ENCODE peak calls at places on chromosome 9, in four cellular contexts. M is brain microvascular endothelial cell, V is mammary epithelial cell, Z is cardiac fibroblast. F is an unnamed sample.

GRCh38 chr9:71632771-71633170 is 135.5 kb downstream of the CEMIP2 start:
- DNase-seq in M (no peak), V (no peak), Z (no peak), F (no peak)

GRCh38 chr9:137049544-137050449 is 3.8 kb upstream of the NPDC1 start:
- DNase-seq in M (no peak), V (no peak), Z (peak; percentile 46), F (peak; percentile 84)

GRCh38 chr9:135340726-135341475 is 138.7 kb upstream of the PPP1R26 start:
- DNase-seq in M (no peak), V (no peak), Z (no peak), F (no peak)

GRCh38 chr9:136016221-136016881 is 55.2 kb upstream of the UBAC1 start:
- DNase-seq in M (no peak), V (no peak), Z (no peak), F (no peak)

GRCh38 chr9:69145148-69145547 is 28.9 kb upstream of the TJP2 start:
- DNase-seq in M (no peak), V (no peak), Z (no peak), F (no peak)

GRCh38 chr9:100011062-100011681 is 87.6 kb downstream of the ERP44 start:
- DNase-seq in M (peak; percentile 24), V (peak; percentile 29), Z (peak; percentile 82), F (peak; percentile 47)

GRCh38 chr9:88344013-88344412 is 44.2 kb upstream of the SPIN1 start:
- DNase-seq in M (no peak), V (no peak), Z (no peak), F (no peak)

GRCh38 chr9:126677188-126678084 is 63.7 kb downstream of the LMX1B start:
- DNase-seq in M (no peak), V (no peak), Z (no peak), F (no peak)

GRCh38 chr9:6632516-6633328 is 12.8 kb downstream of the GLDC start:
- DNase-seq in M (no peak), V (no peak), Z (no peak), F (peak; percentile 86)

GRCh38 chr9:31321686-31322085 is 1062.8 kb upstream of the ACO1 start:
- DNase-seq in M (no peak), V (no peak), Z (no peak), F (no peak)

GRCh38 chr9:93664549-93665120 is 88.3 kb downstream of the PHF2 start:
- DNase-seq in M (no peak), V (no peak), Z (no peak), F (no peak)

GRCh38 chr9:117936185-117936758 is 232.1 kb downstream of the TLR4 start:
- DNase-seq in M (no peak), V (no peak), Z (no peak), F (no peak)

GRCh38 chr9:110255064-110255416 is 1.3 kb downstream of the TXN start:
- DNase-seq in M (no peak), V (no peak), Z (no peak), F (no peak)

GRCh38 chr9:70830618-70831017 is 290.8 kb downstream of the TRPM3 start:
- DNase-seq in M (no peak), V (no peak), Z (peak; percentile 9), F (no peak)

GRCh38 chr9:69326261-69326660 is 1.2 kb downstream of the ENTREP1 start:
- DNase-seq in M (no peak), V (no peak), Z (no peak), F (no peak)

GRCh38 chr9:88224938-88225337 is 86.7 kb upstream of the SPATA31C2 start:
- DNase-seq in M (no peak), V (no peak), Z (no peak), F (no peak)

GRCh38 chr9:69279730-69280127 is 45.3 kb upstream of the ENTREP1 start:
- DNase-seq in M (no peak), V (no peak), Z (no peak), F (no peak)

GRCh38 chr9:84371737-84372136 is 31.2 kb upstream of the SLC28A3 start:
- DNase-seq in M (peak; percentile 84), V (peak; percentile 89), Z (peak; percentile 96), F (no peak)

GRCh38 chr9:131296452-131296851 is 6.9 kb downstream of the PLPP7 start:
- DNase-seq in M (no peak), V (no peak), Z (no peak), F (no peak)

GRCh38 chr9:135330685-135331590 is 148.6 kb upstream of the PPP1R26 start:
- DNase-seq in M (no peak), V (no peak), Z (no peak), F (no peak)

GRCh38 chr9:113737414-113738271 is 138.5 kb upstream of the ZNF618 start:
- DNase-seq in M (peak; percentile 63), V (peak; percentile 57), Z (peak; percentile 80), F (peak; percentile 44)

GRCh38 chr9:89435315-89435823 is 62.5 kb downstream of the SEMA4D start:
- DNase-seq in M (no peak), V (peak; percentile 8), Z (no peak), F (no peak)

GRCh38 chr9:86353591-86354047 is 591 bp downstream of the TUT7 start:
- DNase-seq in M (no peak), V (peak; percentile 62), Z (no peak), F (peak; percentile 27)

GRCh38 chr9:121885345-121885901 is 207.7 kb downstream of the TTLL11 start:
- DNase-seq in M (peak; percentile 62), V (no peak), Z (no peak), F (no peak)

GRCh38 chr9:137156567-137157375 is 13.1 kb downstream of the LRRC26 start:
- DNase-seq in M (peak; percentile 4), V (no peak), Z (peak; percentile 58), F (peak; percentile 83)

GRCh38 chr9:113446323-113446740 is 17.2 kb upstream of the RGS3 start:
- DNase-seq in M (no peak), V (peak; percentile 24), Z (peak; percentile 71), F (peak; percentile 81)

GRCh38 chr9:22136446-22137140 is 127.5 kb upstream of the CDKN2B start:
- DNase-seq in M (peak; percentile 93), V (peak; percentile 70), Z (peak; percentile 80), F (no peak)

GRCh38 chr9:94139672-94140417 is 55.6 kb downstream of the PTPDC1 start:
- DNase-seq in M (peak; percentile 96), V (peak; percentile 84), Z (peak; percentile 98), F (no peak)

GRCh38 chr9:114312513-114312875 is 10.4 kb upstream of the ORM1 start:
- DNase-seq in M (no peak), V (no peak), Z (no peak), F (no peak)

GRCh38 chr9:20623021-20623747 is 885 bp upstream of the MLLT3 start:
- DNase-seq in M (peak; percentile 14), V (peak; percentile 47), Z (no peak), F (no peak)

GRCh38 chr9:122519376-122519775 is 435 bp downstream of the OR1J4 start:
- DNase-seq in M (no peak), V (no peak), Z (no peak), F (no peak)

GRCh38 chr9:110895141-110895912 is 142.9 kb downstream of the LPAR1 start:
- DNase-seq in M (no peak), V (no peak), Z (no peak), F (no peak)

GRCh38 chr9:135993840-135994776 is 32.9 kb upstream of the UBAC1 start:
- DNase-seq in M (no peak), V (no peak), Z (no peak), F (no peak)

GRCh38 chr9:136078025-136078424 is 17.1 kb downstream of the NACC2 start:
- DNase-seq in M (no peak), V (no peak), Z (no peak), F (no peak)

DNA sequence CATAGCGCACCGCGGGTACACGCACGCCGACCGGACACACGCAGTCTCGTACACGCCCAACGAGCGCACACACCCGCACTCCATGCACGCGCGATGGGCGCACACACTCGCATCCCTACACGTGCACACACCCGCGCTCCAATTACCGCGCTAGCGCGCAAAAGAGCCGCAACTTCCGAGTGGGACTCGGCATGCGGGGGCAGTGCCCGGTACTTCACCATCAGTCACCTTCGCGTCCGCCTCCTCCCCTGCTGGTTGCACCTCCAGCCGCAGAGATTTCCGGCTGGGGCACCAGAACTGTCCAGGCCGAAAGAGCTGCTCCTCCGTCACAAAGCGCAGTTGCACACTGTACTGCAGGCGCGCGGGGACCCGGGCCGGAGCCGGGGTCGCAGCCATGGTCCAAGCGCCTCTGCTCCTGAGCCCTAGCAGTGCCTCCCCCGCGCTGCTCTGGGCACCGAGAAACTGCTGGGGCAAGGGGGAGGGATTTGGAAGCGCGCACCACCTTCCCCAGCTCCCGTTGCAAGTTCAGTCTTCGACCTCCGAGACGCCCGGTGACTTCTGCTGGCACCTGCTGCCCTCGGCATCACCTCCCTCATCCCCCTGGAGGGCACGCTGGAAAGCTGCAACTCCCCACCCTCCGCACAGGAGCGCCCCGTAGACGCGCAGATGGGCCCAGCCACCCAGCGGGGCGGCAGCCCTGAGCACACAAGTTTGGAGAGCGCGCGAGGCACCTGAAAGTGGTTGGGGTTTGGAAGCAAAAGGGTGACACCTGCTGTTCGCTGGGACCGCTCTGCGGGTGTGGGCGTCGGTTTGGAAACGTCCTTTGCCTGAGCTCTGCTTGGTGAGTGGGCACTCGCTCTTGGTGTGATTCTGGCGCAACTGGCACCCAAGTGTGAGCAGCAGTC is 337.4 kb upstream of the PUM3 start:
- DNase-seq in M (no peak), V (peak; percentile 60), Z (peak; percentile 15), F (peak; percentile 57)
- TF ChIP-seq CTCF in M (peak; percentile 47), V (peak; percentile 38), Z (no peak), F (peak; percentile 47)

GRCh38 chr9:97958812-97959511 is 21.0 kb upstream of the HEMGN start:
- DNase-seq in M (peak; percentile 25), V (peak; percentile 24), Z (peak; percentile 49), F (no peak)

GRCh38 chr9:97959585-97959984 is 21.6 kb upstream of the HEMGN start:
- DNase-seq in M (no peak), V (no peak), Z (no peak), F (no peak)

GRCh38 chr9:97956365-97956764 is 18.4 kb upstream of the HEMGN start:
- DNase-seq in M (no peak), V (no peak), Z (no peak), F (no peak)

DNA sequence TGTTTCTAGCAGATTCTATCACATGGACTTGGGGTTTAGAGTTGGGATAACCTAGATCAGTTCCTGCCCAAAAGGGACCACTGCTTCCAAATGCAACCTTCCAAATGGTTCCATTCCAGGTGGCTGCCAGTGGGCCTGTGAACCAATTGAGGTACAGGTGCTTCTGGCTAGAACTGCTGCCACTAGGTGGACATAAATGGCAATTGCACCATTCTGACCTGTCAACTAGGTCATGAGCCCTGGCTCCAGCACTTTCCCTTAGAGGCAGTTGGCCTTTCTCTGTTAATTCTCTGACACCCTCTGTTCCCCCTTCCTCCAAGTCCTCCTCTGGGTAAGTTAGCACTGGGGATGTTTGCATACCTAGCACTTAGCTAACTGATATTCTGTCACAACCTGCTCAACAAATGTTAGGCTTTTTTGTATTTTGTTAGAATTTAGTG is 16.6 kb upstream of the HEMGN start:
- DNase-seq in M (no peak), V (peak; percentile 36), Z (peak; percentile 32), F (peak; percentile 72)
- TF ChIP-seq CTCF in M (peak; percentile 69), V (peak; percentile 68), Z (peak; percentile 59), F (peak; percentile 75)

GRCh38 chr9:130214921-130215320 is 42.7 kb downstream of the NCS1 start:
- DNase-seq in M (no peak), V (no peak), Z (no peak), F (no peak)

GRCh38 chr9:130212543-130213297 is 40.5 kb downstream of the NCS1 start:
- DNase-seq in M (no peak), V (peak; percentile 50), Z (no peak), F (no peak)

GRCh38 chr9:130217838-130218237 is 45.6 kb downstream of the NCS1 start:
- DNase-seq in M (no peak), V (no peak), Z (no peak), F (no peak)

GRCh38 chr9:130213898-130214761 is 41.9 kb downstream of the NCS1 start:
- DNase-seq in M (no peak), V (no peak), Z (no peak), F (no peak)

GRCh38 chr9:130215341-130216119 is 43.3 kb downstream of the NCS1 start:
- DNase-seq in M (peak; percentile 25), V (peak; percentile 35), Z (peak; percentile 32), F (no peak)
- TF ChIP-seq CTCF in M (no peak), V (no peak), Z (no peak), F (no peak)

GRCh38 chr9:133960568-133961129 is 31.5 kb downstream of the VAV2 start:
- DNase-seq in M (no peak), V (no peak), Z (no peak), F (no peak)
- TF ChIP-seq CTCF in M (no peak), V (no peak), Z (no peak), F (no peak)

F was measured in GM13977.